ENCODE peak calls at places on chromosomes 7 and 10, in four cellular contexts. R, C, G and H are unnamed samples.
A peak's percentile ranks its signal among the peaks of the same experiment; 100 is the strongest.

GRCh38 chr10:13684252-13684791 is 97.6 kb downstream of the PRPF18 start:
- DNase-seq in G (peak; percentile 36), R (peak; percentile 92), C (no peak), H (peak; percentile 76)

GRCh38 chr10:78644550-78644949 is 424.2 kb upstream of the ZMIZ1 start:
- DNase-seq in G (no peak), C (no peak), R (no peak), H (no peak)

GRCh38 chr7:20075992-20076813 is 141.0 kb downstream of the MACC1 start:
- DNase-seq in G (no peak), C (no peak), R (no peak), H (no peak)

GRCh38 chr7:43721193-43721806 is 8.0 kb downstream of the COA1 start:
- DNase-seq in R (no peak), G (no peak), C (no peak), H (no peak)

GRCh38 chr7:49001610-49002033 is 77.3 kb downstream of the CDC14C start:
- DNase-seq in G (peak; percentile 37), R (no peak), C (peak; percentile 32), H (no peak)

GRCh38 chr10:7606977-7607404 is 59.8 kb downstream of the ITIH5 start:
- DNase-seq in R (no peak), G (no peak), C (no peak), H (peak; percentile 58)

GRCh38 chr10:110153396-110153795 is 54.0 kb upstream of the MXI1 start:
- DNase-seq in C (no peak), R (no peak), G (no peak), H (no peak)

GRCh38 chr7:86953219-86953618 is 106.2 kb downstream of the ELAPOR2 start:
- DNase-seq in G (no peak), R (no peak), C (no peak), H (no peak)

GRCh38 chr7:25851332-25852248 is 300.4 kb upstream of the NFE2L3 start:
- DNase-seq in C (peak; percentile 71), G (peak; percentile 95), R (peak; percentile 94), H (peak; percentile 88)

DNA sequence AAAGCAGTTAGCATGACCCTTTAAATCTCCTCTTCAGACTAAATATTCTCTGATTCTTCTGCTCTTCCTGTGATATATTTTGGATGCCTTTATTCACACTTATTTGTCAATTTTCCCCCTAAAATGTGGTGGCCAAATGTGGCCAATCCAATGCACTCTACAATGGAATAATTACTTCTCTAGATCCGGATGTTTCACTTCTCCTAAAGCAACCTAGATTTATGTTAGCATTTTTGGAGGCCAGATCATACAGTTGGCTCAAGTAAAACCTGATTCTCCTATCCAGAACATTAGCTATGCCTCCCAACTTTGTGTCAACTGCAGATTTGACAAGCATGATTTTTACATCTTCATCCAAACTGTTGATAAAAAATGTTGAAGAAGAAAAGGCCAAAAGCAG is 153.7 kb downstream of the CREB5 start:
- DNase-seq in R (no peak), G (no peak), C (no peak), H (no peak)
- H3K27ac ChIP-seq in R (no peak overlapping the region), G (no peak overlapping the region), C (no peak overlapping the region), H (no peak overlapping the region)

GRCh38 chr7:116955801-116956514 is 2.7 kb downstream of the ST7 start:
- DNase-seq in C (no peak), R (no peak), G (no peak), H (no peak)
- H3K27ac ChIP-seq in C (peak overlapping the region; percentile 48), R (peak overlapping the region; percentile 99), G (no peak overlapping the region), H (peak overlapping the region; percentile 100)

GRCh38 chr7:107559864-107560263 is 3.9 kb downstream of the COG5 start:
- DNase-seq in R (no peak), G (no peak), C (no peak), H (no peak)
- H3K27ac ChIP-seq in R (no peak overlapping the region), G (no peak overlapping the region), C (no peak overlapping the region), H (no peak overlapping the region)

GRCh38 chr10:98272690-98273453 is 4.9 kb upstream of the LOXL4 start:
- DNase-seq in G (no peak), R (peak; percentile 51), C (no peak), H (no peak)

GRCh38 chr10:98273454-98273850 is 5.5 kb upstream of the LOXL4 start:
- DNase-seq in R (peak; percentile 30), G (no peak), C (no peak), H (no peak)

GRCh38 chr10:98272245-98272644 is 4.3 kb upstream of the LOXL4 start:
- DNase-seq in C (no peak), G (no peak), R (no peak), H (no peak)

GRCh38 chr10:98276316-98276715 is 8.3 kb upstream of the LOXL4 start:
- DNase-seq in G (no peak), R (no peak), C (no peak), H (no peak)

DNA sequence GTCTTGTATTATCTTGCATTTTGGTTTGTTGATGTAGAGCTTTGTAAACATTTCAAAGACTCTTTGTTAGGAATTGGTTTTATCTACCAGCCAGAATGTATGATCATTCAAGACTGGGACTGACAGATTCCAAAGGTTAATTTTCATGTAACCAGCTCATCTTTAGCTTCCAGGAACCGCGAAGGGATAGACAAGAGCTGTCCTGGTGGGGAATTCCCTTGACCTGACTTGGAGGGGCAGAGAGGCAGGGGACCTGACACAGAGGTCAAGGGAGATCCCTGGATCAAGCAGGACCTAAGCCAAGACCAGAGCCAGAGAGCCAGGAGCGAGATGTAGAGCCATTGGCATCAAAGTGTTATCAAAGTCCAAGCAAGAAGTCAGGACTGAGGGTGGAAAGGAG is 6.6 kb upstream of the LOXL4 start:
- DNase-seq in G (no peak), C (no peak), R (no peak), H (no peak)
- H3K27ac ChIP-seq in G (no peak overlapping the region), C (no peak overlapping the region), R (no peak overlapping the region), H (no peak overlapping the region)

GRCh38 chr10:43408710-43409384 is at the start of gene HNRNPF:
- DNase-seq in C (peak; percentile 73), R (peak; percentile 98), G (peak; percentile 94), H (peak; percentile 96)

GRCh38 chr10:43408331-43408709 is 666 bp downstream of the HNRNPF start:
- DNase-seq in G (no peak), R (no peak), C (no peak), H (peak; percentile 78)

GRCh38 chr10:43409385-43410109 is 561 bp upstream of the HNRNPF start:
- DNase-seq in R (peak; percentile 73), C (no peak), G (peak; percentile 71), H (no peak)

GRCh38 chr10:43411536-43411935 is 2.5 kb upstream of the HNRNPF start:
- DNase-seq in G (no peak), C (no peak), R (no peak), H (no peak)

DNA sequence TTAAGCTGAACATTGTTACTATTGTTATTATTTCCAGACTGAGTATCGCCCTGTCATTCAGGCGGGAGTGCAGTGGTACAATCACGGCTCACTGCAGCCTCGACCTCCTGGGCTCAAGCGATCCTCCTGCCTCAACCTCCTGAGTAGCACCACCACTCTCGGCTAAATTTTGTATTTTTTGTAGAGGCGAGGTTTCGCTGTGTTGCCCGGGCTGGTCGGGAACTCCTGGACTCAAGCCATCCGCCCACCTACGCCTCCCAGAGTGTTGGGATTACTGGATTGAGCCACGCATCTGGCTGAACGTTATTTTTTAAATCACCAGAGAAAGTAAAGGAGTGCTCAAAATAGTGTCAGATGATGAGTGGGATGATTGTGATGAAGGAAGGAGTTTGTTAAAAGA is 1.4 kb upstream of the HNRNPF start:
- DNase-seq in R (no peak), G (no peak), C (no peak), H (no peak)
- H3K27ac ChIP-seq in R (peak overlapping the region; percentile 94), G (peak overlapping the region; percentile 100), C (peak overlapping the region; percentile 92), H (no peak overlapping the region)

GRCh38 chr7:150333659-150334058 is 7.8 kb downstream of the RARRES2 start:
- DNase-seq in R (peak; percentile 58), G (no peak), C (no peak), H (no peak)

GRCh38 chr7:150335101-150335773 is 6.2 kb downstream of the RARRES2 start:
- DNase-seq in R (no peak), C (no peak), G (no peak), H (no peak)

GRCh38 chr7:150335774-150336112 is 5.7 kb downstream of the RARRES2 start:
- DNase-seq in G (no peak), R (no peak), C (no peak), H (no peak)

GRCh38 chr7:150332852-150333635 is 8.4 kb downstream of the RARRES2 start:
- DNase-seq in C (no peak), G (no peak), R (peak; percentile 52), H (no peak)

GRCh38 chr7:150334108-150334507 is 7.3 kb downstream of the RARRES2 start:
- DNase-seq in R (peak; percentile 54), C (no peak), G (no peak), H (no peak)
- H3K27ac ChIP-seq in R (peak overlapping the region; percentile 76), C (no peak overlapping the region), G (no peak overlapping the region), H (no peak overlapping the region)

GRCh38 chr7:4787947-4788626 is 12.7 kb downstream of the AP5Z1 start:
- DNase-seq in C (no peak), R (peak; percentile 61), G (no peak), H (no peak)
- H3K27ac ChIP-seq in C (no peak overlapping the region), R (no peak overlapping the region), G (no peak overlapping the region), H (no peak overlapping the region)

GRCh38 chr7:50312176-50312575 is 7.7 kb downstream of the IKZF1 start:
- DNase-seq in G (no peak), R (no peak), C (no peak), H (no peak)

GRCh38 chr7:50308301-50309129 is 4.0 kb downstream of the IKZF1 start:
- DNase-seq in C (no peak), G (no peak), R (peak; percentile 54), H (no peak)

GRCh38 chr7:50309130-50309478 is 4.6 kb downstream of the IKZF1 start:
- DNase-seq in R (no peak), C (no peak), G (no peak), H (no peak)

GRCh38 chr7:50309736-50310135 is 5.2 kb downstream of the IKZF1 start:
- DNase-seq in C (no peak), R (no peak), G (no peak), H (no peak)

GRCh38 chr7:50310361-50310760 is 5.8 kb downstream of the IKZF1 start:
- DNase-seq in R (no peak), C (no peak), G (no peak), H (no peak)
- H3K27ac ChIP-seq in R (no peak overlapping the region), C (no peak overlapping the region), G (peak overlapping the region; percentile 28), H (no peak overlapping the region)

DNA sequence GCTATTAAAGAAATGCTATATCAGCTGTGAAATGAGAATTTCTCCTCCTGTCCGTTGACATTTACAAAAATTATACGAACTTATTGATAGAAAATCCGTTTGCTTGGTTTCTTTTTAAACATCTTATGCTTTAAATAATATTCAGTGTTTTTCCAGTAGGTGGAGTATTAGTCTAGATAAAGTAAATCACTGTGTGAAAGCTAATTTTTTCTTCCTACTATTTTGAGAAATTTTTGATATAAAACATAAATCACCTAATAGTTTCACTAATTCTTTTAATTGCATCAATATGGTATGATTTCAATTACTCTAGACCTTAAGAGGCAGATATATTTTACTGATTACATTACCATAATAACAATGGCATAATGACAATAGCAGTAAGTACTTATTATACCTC is 335.2 kb upstream of the C7orf33 start:
- DNase-seq in G (no peak), C (no peak), R (no peak), H (no peak)
- H3K27ac ChIP-seq in G (no peak overlapping the region), C (no peak overlapping the region), R (no peak overlapping the region), H (no peak overlapping the region)

GRCh38 chr10:90229486-90229885 is 528.1 kb downstream of the KIF20B start:
- DNase-seq in G (no peak), C (no peak), R (no peak), H (no peak)

GRCh38 chr10:90224791-90225566 is 523.6 kb downstream of the KIF20B start:
- DNase-seq in G (no peak), C (no peak), R (no peak), H (no peak)

GRCh38 chr10:90227786-90228185 is 526.4 kb downstream of the KIF20B start:
- DNase-seq in R (no peak), G (no peak), C (no peak), H (no peak)

GRCh38 chr10:90227259-90227658 is 525.9 kb downstream of the KIF20B start:
- DNase-seq in C (peak; percentile 35), R (no peak), G (no peak), H (no peak)

GRCh38 chr10:90226526-90226925 is 525.1 kb downstream of the KIF20B start:
- DNase-seq in G (no peak), R (no peak), C (no peak), H (no peak)
- H3K27ac ChIP-seq in G (no peak overlapping the region), R (no peak overlapping the region), C (no peak overlapping the region), H (no peak overlapping the region)